ENCODE peak calls at places on chromosome 21, in eight cellular contexts. One of them, this sample, is unnamed.
A peak's percentile ranks its signal among the peaks of the same experiment; 100 is the strongest.

GRCh38 chr21:42148584-42148983 is 70.4 kb upstream of the ABCG1 start:
- DNase-seq in OCI-LY7: no peak
- DNase-seq in thyroid gland: no peak
- DNase-seq in skeletal muscle cell: no peak
- DNase-seq in osteoblast: no peak
- DNase-seq in heart left ventricle: no peak
- DNase-seq in heart right ventricle: no peak
- DNase-seq in BJ: no peak
- DNase-seq in this sample: no peak

GRCh38 chr21:45125347-45125746 is 51.0 kb downstream of the ADARB1 start:
- DNase-seq in BJ: no peak
- DNase-seq in skeletal muscle cell: no peak
- DNase-seq in thyroid gland: no peak
- DNase-seq in heart left ventricle: no peak
- DNase-seq in heart right ventricle: no peak
- DNase-seq in OCI-LY7: peak; percentile 44
- DNase-seq in osteoblast: no peak
- DNase-seq in this sample: no peak

GRCh38 chr21:37607081-37607480 is 240.5 kb downstream of the DYRK1A start:
- DNase-seq in osteoblast: no peak
- DNase-seq in skeletal muscle cell: no peak
- DNase-seq in thyroid gland: no peak
- DNase-seq in BJ: no peak
- DNase-seq in OCI-LY7: no peak
- DNase-seq in heart right ventricle: no peak
- DNase-seq in heart left ventricle: no peak
- DNase-seq in this sample: no peak

GRCh38 chr21:31264574-31264973 is 79.5 kb downstream of the TIAM1 start:
- DNase-seq in skeletal muscle cell: no peak
- DNase-seq in heart left ventricle: no peak
- DNase-seq in heart right ventricle: no peak
- DNase-seq in osteoblast: no peak
- DNase-seq in OCI-LY7: no peak
- DNase-seq in thyroid gland: no peak
- DNase-seq in BJ: no peak
- DNase-seq in this sample: no peak

GRCh38 chr21:26072891-26073615 is 97.5 kb downstream of the APP start:
- DNase-seq in skeletal muscle cell: no peak
- DNase-seq in BJ: peak; percentile 12
- DNase-seq in OCI-LY7: no peak
- DNase-seq in heart right ventricle: no peak
- DNase-seq in heart left ventricle: no peak
- DNase-seq in osteoblast: peak; percentile 91
- DNase-seq in thyroid gland: no peak
- DNase-seq in this sample: no peak

GRCh38 chr21:26883768-26884167 is 38.6 kb upstream of the ADAMTS1 start:
- DNase-seq in osteoblast: no peak
- DNase-seq in BJ: no peak
- DNase-seq in OCI-LY7: no peak
- DNase-seq in thyroid gland: peak; percentile 30
- DNase-seq in heart left ventricle: no peak
- DNase-seq in heart right ventricle: no peak
- DNase-seq in skeletal muscle cell: peak; percentile 47
- DNase-seq in this sample: no peak

GRCh38 chr21:31143021-31143420 is 104.7 kb upstream of the KRTAP19-8 start:
- DNase-seq in osteoblast: no peak
- DNase-seq in BJ: no peak
- DNase-seq in heart right ventricle: no peak
- DNase-seq in thyroid gland: no peak
- DNase-seq in skeletal muscle cell: no peak
- DNase-seq in heart left ventricle: no peak
- DNase-seq in OCI-LY7: no peak
- DNase-seq in this sample: no peak

GRCh38 chr21:26945916-26946315 is 21.0 kb downstream of the ADAMTS5 start:
- DNase-seq in heart left ventricle: peak; percentile 29
- DNase-seq in BJ: no peak
- DNase-seq in thyroid gland: peak; percentile 93
- DNase-seq in heart right ventricle: peak; percentile 30
- DNase-seq in OCI-LY7: no peak
- DNase-seq in skeletal muscle cell: no peak
- DNase-seq in osteoblast: no peak
- DNase-seq in this sample: peak; percentile 37

GRCh38 chr21:44965251-44966022 is 25.6 kb downstream of the SLX9 start:
- DNase-seq in osteoblast: peak; percentile 94
- DNase-seq in skeletal muscle cell: peak; percentile 75
- DNase-seq in heart right ventricle: peak; percentile 8
- DNase-seq in heart left ventricle: peak; percentile 16
- DNase-seq in thyroid gland: no peak
- DNase-seq in OCI-LY7: no peak
- DNase-seq in BJ: no peak
- DNase-seq in this sample: no peak

GRCh38 chr21:34073749-34074282 is 438 bp downstream of the MRPS6 start:
- DNase-seq in thyroid gland: peak; percentile 41
- DNase-seq in skeletal muscle cell: no peak
- DNase-seq in OCI-LY7: peak; percentile 64
- DNase-seq in osteoblast: peak; percentile 88
- DNase-seq in heart right ventricle: peak; percentile 58
- DNase-seq in heart left ventricle: peak; percentile 66
- DNase-seq in BJ: no peak
- DNase-seq in this sample: no peak

GRCh38 chr21:19256934-19257660 is 853.5 kb upstream of the TMPRSS15 start:
- DNase-seq in OCI-LY7: no peak
- DNase-seq in BJ: no peak
- DNase-seq in skeletal muscle cell: no peak
- DNase-seq in heart right ventricle: no peak
- DNase-seq in heart left ventricle: peak; percentile 66
- DNase-seq in thyroid gland: no peak
- DNase-seq in osteoblast: no peak
- DNase-seq in this sample: no peak

GRCh38 chr21:40809673-40810072 is 37.3 kb downstream of the DSCAM start:
- DNase-seq in OCI-LY7: no peak
- DNase-seq in heart left ventricle: no peak
- DNase-seq in BJ: no peak
- DNase-seq in osteoblast: no peak
- DNase-seq in thyroid gland: no peak
- DNase-seq in heart right ventricle: no peak
- DNase-seq in skeletal muscle cell: no peak
- DNase-seq in this sample: no peak

GRCh38 chr21:20875741-20876140 is 122.5 kb upstream of the NCAM2 start:
- DNase-seq in osteoblast: no peak
- DNase-seq in BJ: no peak
- DNase-seq in heart right ventricle: no peak
- DNase-seq in heart left ventricle: no peak
- DNase-seq in skeletal muscle cell: no peak
- DNase-seq in OCI-LY7: no peak
- DNase-seq in thyroid gland: no peak
- DNase-seq in this sample: no peak

DNA sequence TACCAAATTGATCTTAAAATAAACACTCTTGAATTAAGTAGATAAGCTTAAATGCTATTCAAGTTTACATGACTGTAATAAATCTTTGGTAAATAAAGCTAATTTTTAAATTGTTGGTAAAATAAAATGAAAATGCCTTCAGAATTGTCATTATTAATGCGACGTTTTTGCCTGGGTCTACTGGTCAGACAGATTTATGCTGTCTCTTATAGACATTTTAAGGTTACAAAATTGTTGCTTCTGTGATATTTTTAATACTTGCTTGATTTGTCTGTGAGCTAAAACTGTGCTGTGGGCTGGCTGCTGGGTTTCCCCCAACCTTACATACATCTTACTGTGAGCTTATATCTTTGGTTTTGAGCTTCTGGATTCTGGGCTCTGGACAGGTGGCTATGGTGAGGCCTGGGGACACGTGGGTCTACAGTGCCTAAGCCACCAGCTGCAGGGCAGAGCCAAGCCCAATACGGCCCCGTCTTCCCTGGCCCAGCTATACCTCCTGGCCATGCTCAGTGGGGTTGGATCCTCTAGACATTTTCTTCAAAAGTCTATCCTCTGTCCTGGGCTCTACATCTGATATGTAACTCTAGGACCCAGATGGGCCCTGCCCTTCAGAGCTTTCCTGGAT is 81.4 kb downstream of the ETS2 start:
- DNase-seq in thyroid gland: no peak
- DNase-seq in skeletal muscle cell: no peak
- DNase-seq in heart left ventricle: no peak
- DNase-seq in osteoblast: no peak
- DNase-seq in BJ: no peak
- DNase-seq in OCI-LY7: no peak
- DNase-seq in heart right ventricle: no peak
- DNase-seq in this sample: no peak
- H3K4me3 ChIP-seq in thyroid gland: no peak overlapping the region
- H3K4me3 ChIP-seq in skeletal muscle cell: no peak overlapping the region
- H3K4me3 ChIP-seq in heart left ventricle: no peak overlapping the region
- H3K4me3 ChIP-seq in osteoblast: no peak overlapping the region
- H3K4me3 ChIP-seq in BJ: no peak overlapping the region
- H3K4me3 ChIP-seq in OCI-LY7: no peak overlapping the region
- H3K4me3 ChIP-seq in heart right ventricle: no peak overlapping the region
- H3K4me3 ChIP-seq in this sample: no peak overlapping the region

DNA sequence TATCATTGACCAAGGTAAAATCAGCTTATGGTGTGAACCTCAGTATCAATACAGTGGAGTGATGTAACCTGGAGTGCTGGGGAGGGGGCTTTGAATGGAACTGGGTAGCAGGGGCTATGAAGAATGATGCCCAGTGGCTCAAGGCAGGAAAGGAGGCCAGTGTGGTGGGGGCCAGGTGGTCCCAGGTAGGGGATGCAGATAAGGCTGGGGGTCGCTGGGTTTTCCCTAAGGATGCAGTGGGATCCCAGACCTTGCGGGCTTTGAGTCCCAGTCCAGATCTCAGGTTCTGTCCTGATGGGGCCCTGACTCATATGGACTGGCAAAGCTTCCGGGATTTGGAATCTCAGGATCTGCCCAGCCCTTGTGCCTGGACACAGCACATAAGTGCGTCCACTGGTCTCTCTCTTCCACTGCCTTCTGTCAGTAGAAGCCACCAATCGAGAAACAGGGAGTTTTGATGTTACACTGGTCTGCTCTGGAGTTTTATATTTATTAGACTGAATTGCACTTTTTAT is 52.0 kb downstream of the S100B start:
- DNase-seq in osteoblast: peak; percentile 75
- DNase-seq in OCI-LY7: no peak
- DNase-seq in skeletal muscle cell: no peak
- DNase-seq in heart left ventricle: no peak
- DNase-seq in thyroid gland: no peak
- DNase-seq in heart right ventricle: no peak
- DNase-seq in BJ: no peak
- DNase-seq in this sample: peak; percentile 13
- H3K4me3 ChIP-seq in osteoblast: no peak overlapping the region
- H3K4me3 ChIP-seq in OCI-LY7: no peak overlapping the region
- H3K4me3 ChIP-seq in skeletal muscle cell: no peak overlapping the region
- H3K4me3 ChIP-seq in heart left ventricle: no peak overlapping the region
- H3K4me3 ChIP-seq in thyroid gland: no peak overlapping the region
- H3K4me3 ChIP-seq in heart right ventricle: no peak overlapping the region
- H3K4me3 ChIP-seq in BJ: no peak overlapping the region
- H3K4me3 ChIP-seq in this sample: no peak overlapping the region

GRCh38 chr21:43361127-43361492 is 65.8 kb downstream of the SIK1 start:
- DNase-seq in BJ: no peak
- DNase-seq in osteoblast: no peak
- DNase-seq in heart right ventricle: peak; percentile 60
- DNase-seq in OCI-LY7: peak; percentile 69
- DNase-seq in thyroid gland: no peak
- DNase-seq in skeletal muscle cell: no peak
- DNase-seq in heart left ventricle: peak; percentile 65
- DNase-seq in this sample: no peak
- H3K4me3 ChIP-seq in BJ: peak overlapping the region; percentile 3
- H3K4me3 ChIP-seq in osteoblast: no peak overlapping the region
- H3K4me3 ChIP-seq in heart right ventricle: peak overlapping the region; percentile 42
- H3K4me3 ChIP-seq in OCI-LY7: peak overlapping the region; percentile 65
- H3K4me3 ChIP-seq in thyroid gland: no peak overlapping the region
- H3K4me3 ChIP-seq in skeletal muscle cell: no peak overlapping the region
- H3K4me3 ChIP-seq in heart left ventricle: peak overlapping the region; percentile 37
- H3K4me3 ChIP-seq in this sample: no peak overlapping the region

GRCh38 chr21:36096398-36097290 is 26.8 kb downstream of the CBR1 start:
- DNase-seq in thyroid gland: no peak
- DNase-seq in osteoblast: no peak
- DNase-seq in skeletal muscle cell: no peak
- DNase-seq in heart left ventricle: no peak
- DNase-seq in heart right ventricle: no peak
- DNase-seq in OCI-LY7: no peak
- DNase-seq in BJ: no peak
- DNase-seq in this sample: no peak

GRCh38 chr21:36097427-36098230 is 27.8 kb downstream of the CBR1 start:
- DNase-seq in heart right ventricle: no peak
- DNase-seq in thyroid gland: peak; percentile 31
- DNase-seq in osteoblast: no peak
- DNase-seq in heart left ventricle: no peak
- DNase-seq in OCI-LY7: no peak
- DNase-seq in skeletal muscle cell: no peak
- DNase-seq in BJ: no peak
- DNase-seq in this sample: no peak

GRCh38 chr21:36103434-36103833 is 31.4 kb upstream of the CBR3 start:
- DNase-seq in osteoblast: no peak
- DNase-seq in heart right ventricle: no peak
- DNase-seq in heart left ventricle: no peak
- DNase-seq in skeletal muscle cell: no peak
- DNase-seq in OCI-LY7: no peak
- DNase-seq in BJ: no peak
- DNase-seq in thyroid gland: no peak
- DNase-seq in this sample: no peak

GRCh38 chr21:36100971-36101641 is 31.3 kb downstream of the CBR1 start:
- DNase-seq in osteoblast: no peak
- DNase-seq in heart left ventricle: no peak
- DNase-seq in heart right ventricle: no peak
- DNase-seq in BJ: no peak
- DNase-seq in skeletal muscle cell: no peak
- DNase-seq in thyroid gland: no peak
- DNase-seq in OCI-LY7: no peak
- DNase-seq in this sample: no peak

DNA sequence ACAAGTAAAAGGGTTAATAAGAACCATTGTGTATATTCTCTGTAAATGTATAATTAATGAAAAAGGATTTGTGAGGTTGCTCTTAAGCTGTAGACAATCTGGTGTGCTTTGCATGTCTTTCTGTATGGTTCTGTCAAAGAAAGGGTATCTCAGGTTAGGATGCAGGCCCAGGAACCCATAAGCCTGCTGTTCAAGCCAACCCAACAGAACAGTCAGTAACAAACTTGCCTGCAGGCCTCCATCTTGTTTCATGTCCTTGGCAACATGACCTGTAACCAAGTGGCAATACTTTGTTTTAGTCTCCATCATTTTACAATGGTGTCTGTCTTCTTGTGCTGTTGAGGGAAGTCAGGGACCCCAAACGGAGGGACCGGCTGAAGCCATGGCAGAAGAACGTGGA is 29.2 kb downstream of the CBR1 start:
- DNase-seq in thyroid gland: no peak
- DNase-seq in skeletal muscle cell: no peak
- DNase-seq in OCI-LY7: no peak
- DNase-seq in osteoblast: no peak
- DNase-seq in heart left ventricle: no peak
- DNase-seq in BJ: no peak
- DNase-seq in heart right ventricle: no peak
- DNase-seq in this sample: no peak
- H3K4me3 ChIP-seq in thyroid gland: no peak overlapping the region
- H3K4me3 ChIP-seq in skeletal muscle cell: no peak overlapping the region
- H3K4me3 ChIP-seq in OCI-LY7: no peak overlapping the region
- H3K4me3 ChIP-seq in osteoblast: no peak overlapping the region
- H3K4me3 ChIP-seq in heart left ventricle: no peak overlapping the region
- H3K4me3 ChIP-seq in BJ: no peak overlapping the region
- H3K4me3 ChIP-seq in heart right ventricle: no peak overlapping the region
- H3K4me3 ChIP-seq in this sample: no peak overlapping the region

This sample was measured in lung.